ENCODE peak calls at places on chromosomes 2 and 18, in four cellular contexts. H is OCI-LY7, D is AG04449, F is MCF 10A. T is an unnamed sample.
A peak's percentile ranks its signal among the peaks of the same experiment; 100 is the strongest.

GRCh38 chr18:10127721-10128120 is 213.9 kb downstream of the VAPA start:
- DNase-seq in D (no peak), H (no peak), F (no peak), T (no peak)

GRCh38 chr2:186496401-186496800 is 10.3 kb downstream of the ZC3H15 start:
- DNase-seq in F (no peak), D (no peak), H (no peak), T (no peak)

GRCh38 chr2:119694470-119694993 is 15.5 kb downstream of the TMEM177 start:
- DNase-seq in D (no peak), F (no peak), H (no peak), T (no peak)

GRCh38 chr2:84940088-84940470 is 30.9 kb upstream of the KCMF1 start:
- DNase-seq in F (no peak), D (no peak), H (peak; percentile 31), T (no peak)

GRCh38 chr18:56306793-56307192 is 331.6 kb downstream of the TXNL1 start:
- DNase-seq in D (no peak), F (no peak), H (no peak), T (no peak)

GRCh38 chr2:8685697-8686358 is 4.0 kb downstream of the ID2 start:
- DNase-seq in F (peak; percentile 47), D (no peak), H (peak; percentile 84), T (no peak)

GRCh38 chr2:96832751-96833507 is 10.9 kb downstream of the ANKRD23 start:
- DNase-seq in H (peak; percentile 61), D (no peak), F (peak; percentile 43), T (no peak)

GRCh38 chr2:66030553-66030952 is 404.4 kb upstream of the MEIS1 start:
- DNase-seq in D (no peak), H (no peak), F (peak; percentile 20), T (no peak)

GRCh38 chr2:232304236-232304635 is 74.3 kb upstream of the ALPP start:
- DNase-seq in F (no peak), H (no peak), D (no peak), T (no peak)

GRCh38 chr2:29587791-29588190 is 333.6 kb downstream of the ALK start:
- DNase-seq in H (no peak), F (no peak), D (no peak), T (no peak)

GRCh38 chr2:203730076-203730729 is 23.8 kb downstream of the CD28 start:
- DNase-seq in D (no peak), F (peak; percentile 43), H (no peak), T (no peak)

GRCh38 chr2:160352492-160352891 is 141.1 kb downstream of the RBMS1 start:
- DNase-seq in F (peak; percentile 97), H (no peak), D (no peak), T (no peak)

GRCh38 chr2:98623657-98624056 is 15.3 kb downstream of the UNC50 start:
- DNase-seq in H (peak; percentile 35), D (no peak), F (peak; percentile 46), T (peak; percentile 15)

GRCh38 chr2:7044253-7045250 is 127.3 kb downstream of the RNF144A start:
- DNase-seq in D (no peak), F (peak; percentile 67), H (peak; percentile 59), T (peak; percentile 22)

GRCh38 chr18:14074187-14074586 is 58.0 kb downstream of the ZNF519 start:
- DNase-seq in H (peak; percentile 16), D (no peak), F (no peak), T (no peak)

GRCh38 chr2:24613154-24613814 is 122.2 kb downstream of the NCOA1 start:
- DNase-seq in H (peak; percentile 72), D (no peak), F (peak; percentile 66), T (peak; percentile 27)

GRCh38 chr2:237321746-237322145 is 92.2 kb downstream of the COL6A3 start:
- DNase-seq in D (no peak), F (no peak), H (no peak), T (no peak)

GRCh38 chr2:237322564-237322963 is 91.4 kb downstream of the COL6A3 start:
- DNase-seq in D (no peak), H (peak; percentile 21), F (peak; percentile 66), T (no peak)

GRCh38 chr2:237320801-237321563 is 93.0 kb downstream of the COL6A3 start:
- DNase-seq in F (no peak), H (no peak), D (no peak), T (no peak)

GRCh38 chr2:237324446-237325236 is 89.3 kb downstream of the COL6A3 start:
- DNase-seq in D (peak; percentile 50), F (no peak), H (no peak), T (no peak)

DNA sequence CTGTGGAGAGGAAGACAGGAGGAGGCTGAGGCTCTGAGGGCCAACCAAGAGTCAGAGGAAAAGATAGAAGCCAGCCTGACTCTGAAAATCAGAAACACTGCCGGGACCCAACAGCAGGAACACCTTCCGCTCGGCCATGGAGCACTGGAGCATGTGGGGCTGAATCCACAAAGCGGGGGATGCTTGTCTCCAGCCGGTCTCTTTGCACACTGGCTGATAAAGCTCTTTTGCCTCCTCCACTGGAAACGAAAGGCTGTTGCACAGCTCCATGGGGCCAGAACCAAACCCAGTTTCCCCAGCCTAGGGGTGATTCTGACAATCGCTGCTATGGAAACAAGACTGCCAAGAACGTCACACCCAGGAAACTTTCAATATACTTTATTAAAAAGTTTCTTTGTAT is 90.3 kb downstream of the COL6A3 start:
- DNase-seq in H (no peak), D (no peak), F (no peak), T (no peak)
- TF ChIP-seq CTCF in H (no peak), D (no peak), F (no peak), T (no peak)

DNA sequence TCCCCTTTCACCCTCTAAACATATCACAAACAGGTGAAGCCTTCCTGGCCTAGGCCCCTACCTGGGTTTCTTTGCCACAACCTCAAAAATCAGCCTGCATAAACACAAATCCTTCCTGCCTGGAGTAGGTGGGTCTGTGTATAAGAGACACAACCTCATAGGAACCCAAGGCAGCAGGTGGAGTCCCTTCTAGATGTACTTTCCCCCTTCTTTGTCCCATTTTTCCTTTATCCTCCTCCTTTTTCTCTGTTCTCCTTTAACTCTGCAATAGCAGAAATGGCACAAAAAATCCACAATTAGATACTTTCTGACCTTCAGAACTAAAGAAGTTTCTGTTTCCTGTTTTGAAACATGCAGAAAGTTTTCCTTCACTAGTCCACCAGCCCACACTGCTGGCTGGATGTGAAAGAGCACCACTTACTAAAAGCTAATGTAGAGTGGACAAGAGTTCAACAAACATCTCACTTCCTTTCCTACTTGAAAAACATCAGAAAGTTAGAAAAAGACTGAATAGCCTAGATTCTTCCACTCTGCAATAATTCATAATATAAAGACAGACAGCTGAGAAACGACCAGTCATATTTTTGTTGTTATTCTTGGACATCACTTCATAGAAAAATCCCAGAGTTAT is 11.2 kb downstream of the SLC40A1 start:
- DNase-seq in F (no peak), H (no peak), D (no peak), T (no peak)
- TF ChIP-seq CTCF in F (no peak), H (no peak), D (no peak), T (peak; percentile 19)

GRCh38 chr2:80073134-80073561 is 231.4 kb downstream of the LRRTM1 start:
- DNase-seq in H (peak; percentile 58), D (no peak), F (peak; percentile 76), T (peak; percentile 22)
- TF ChIP-seq CTCF in H (peak; percentile 78), D (peak; percentile 61), F (peak; percentile 63), T (peak; percentile 57)

GRCh38 chr2:53610260-53610659 is 157.3 kb upstream of the CHAC2 start:
- DNase-seq in H (no peak), F (no peak), D (no peak), T (no peak)
- TF ChIP-seq CTCF in H (no peak), F (no peak), D (no peak), T (no peak)

GRCh38 chr2:241601841-241602240 is 35.1 kb downstream of the THAP4 start:
- DNase-seq in H (no peak), F (no peak), D (no peak), T (no peak)

GRCh38 chr2:241595600-241596140 is 37.1 kb downstream of the BOK start:
- DNase-seq in H (peak; percentile 26), F (peak; percentile 30), D (no peak), T (no peak)

GRCh38 chr2:241598061-241598460 is 38.9 kb downstream of the THAP4 start:
- DNase-seq in F (no peak), H (no peak), D (no peak), T (no peak)

GRCh38 chr2:241597561-241597960 is 39.0 kb downstream of the BOK start:
- DNase-seq in F (no peak), H (no peak), D (no peak), T (no peak)

DNA sequence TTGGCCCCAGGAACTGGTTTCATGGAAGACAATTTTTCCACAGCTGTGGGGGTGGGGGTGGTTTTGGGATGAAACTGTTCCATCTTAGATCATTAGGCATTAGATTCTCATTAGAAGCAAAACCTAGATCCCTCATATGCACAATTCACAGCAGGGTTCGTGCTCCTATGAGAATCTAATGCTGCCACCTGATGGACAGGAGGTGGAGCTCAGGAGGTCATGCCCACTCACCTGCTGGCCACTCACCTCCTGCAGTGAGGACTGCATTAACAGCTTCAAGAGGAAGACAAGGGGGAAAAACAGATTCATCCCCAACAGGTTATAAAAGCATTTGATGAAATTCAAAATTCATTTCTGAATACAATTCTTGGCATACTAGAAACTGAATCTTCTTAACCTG is 38.5 kb downstream of the THAP4 start:
- DNase-seq in F (peak; percentile 46), D (no peak), H (peak; percentile 10), T (no peak)
- TF ChIP-seq CTCF in F (no peak), D (no peak), H (peak; percentile 40), T (no peak)

GRCh38 chr2:111231532-111232252 is 111.0 kb downstream of the BCL2L11 start:
- DNase-seq in F (no peak), H (peak; percentile 23), D (no peak), T (no peak)
- TF ChIP-seq CTCF in F (no peak), H (peak; percentile 49), D (no peak), T (no peak)

GRCh38 chr2:132915812-132916211 is 245.8 kb upstream of the LYPD1 start:
- DNase-seq in F (no peak), H (no peak), D (no peak), T (no peak)

GRCh38 chr2:132916219-132916618 is 246.2 kb upstream of the LYPD1 start:
- DNase-seq in F (no peak), D (no peak), H (no peak), T (no peak)

GRCh38 chr2:132910432-132910831 is 240.4 kb upstream of the LYPD1 start:
- DNase-seq in D (no peak), F (no peak), H (no peak), T (no peak)

GRCh38 chr2:132909427-132909826 is 239.4 kb upstream of the LYPD1 start:
- DNase-seq in H (no peak), F (no peak), D (no peak), T (no peak)

DNA sequence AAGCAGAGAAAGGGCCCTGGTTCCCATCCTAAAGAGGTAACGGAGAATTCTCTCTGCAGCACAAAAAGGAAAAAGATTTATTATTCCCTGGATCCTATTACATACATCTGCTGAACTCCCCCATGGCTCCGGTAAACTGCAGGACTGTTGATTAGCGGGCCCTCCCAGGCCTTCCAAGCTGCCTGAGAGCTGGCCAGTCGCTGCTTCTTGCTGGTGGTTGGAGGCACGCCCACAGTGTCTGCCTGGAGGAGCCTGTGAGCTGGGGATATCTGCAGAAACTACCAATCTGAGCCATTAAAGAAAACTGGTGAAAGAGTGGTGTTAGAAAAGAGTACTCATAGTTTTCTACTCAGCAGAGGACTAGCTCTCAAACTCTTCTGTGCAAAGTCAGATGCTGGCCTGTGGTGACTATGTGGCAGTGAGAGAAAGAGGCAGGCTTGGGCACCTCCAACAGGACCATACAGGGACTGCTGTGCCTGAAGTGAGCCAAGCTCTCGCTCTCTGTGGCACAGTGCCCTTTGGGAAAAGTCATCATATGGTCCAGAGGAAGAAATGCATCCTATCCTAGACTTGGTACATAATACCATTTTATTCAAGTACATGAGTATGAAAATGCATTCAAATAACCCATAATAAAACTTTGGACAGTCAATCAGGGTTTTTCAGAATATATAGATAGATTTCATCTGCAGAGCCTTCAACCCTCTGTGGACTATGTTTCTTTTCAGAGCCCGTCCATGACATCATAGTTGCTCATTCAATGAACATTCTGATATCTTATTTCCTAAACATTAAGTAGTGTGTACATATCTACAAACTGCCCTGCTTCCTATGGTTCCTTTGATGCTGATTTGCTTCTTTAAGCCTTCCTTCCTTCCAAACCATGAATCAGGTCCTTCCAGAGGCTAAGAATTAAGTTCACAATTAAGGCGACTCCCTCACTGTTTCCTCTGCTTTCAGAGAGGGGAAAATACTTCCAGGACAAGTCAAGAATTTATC is 242.0 kb upstream of the LYPD1 start:
- DNase-seq in D (no peak), H (no peak), F (peak; percentile 10), T (no peak)
- TF ChIP-seq CTCF in D (no peak), H (no peak), F (no peak), T (no peak)